ENCODE peak calls at places on chromosomes 6 and 20, in four cellular contexts. A is HepG2, T is K562, H is GM12878. X is an unnamed sample.

GRCh38 chr6:113082691-113083090 is 735.6 kb downstream of the RFPL4B start:
- DNase-seq in A (no peak), T (no peak), H (no peak), X (peak; percentile 38)

GRCh38 chr6:74785236-74785635 is 420.6 kb downstream of the COL12A1 start:
- DNase-seq in A (no peak), T (no peak), H (no peak), X (no peak)

GRCh38 chr20:43844778-43845614 is 69.7 kb upstream of the TOX2 start:
- DNase-seq in A (no peak), T (no peak), H (no peak), X (no peak)

GRCh38 chr20:59122377-59122932 is 41.2 kb upstream of the ZNF831 start:
- DNase-seq in A (no peak), T (no peak), H (no peak), X (no peak)

GRCh38 chr6:34015576-34015975 is 130.3 kb downstream of the GRM4 start:
- DNase-seq in A (no peak), T (no peak), H (no peak), X (no peak)

GRCh38 chr6:16334671-16335070 is 96.3 kb downstream of the GMPR start:
- DNase-seq in A (no peak), T (no peak), H (no peak), X (no peak)

GRCh38 chr20:57179265-57179664 is 87.2 kb downstream of the BMP7 start:
- DNase-seq in A (no peak), T (no peak), H (no peak), X (no peak)

GRCh38 chr20:25282796-25283195 is 34.9 kb downstream of the PYGB start:
- DNase-seq in A (no peak), T (no peak), H (no peak), X (no peak)

GRCh38 chr20:49989234-49990065 is 6.7 kb downstream of the SNAI1 start:
- DNase-seq in A (no peak), T (peak; percentile 28), H (no peak), X (no peak)

GRCh38 chr20:57032847-57033246 is 233.6 kb downstream of the BMP7 start:
- DNase-seq in A (no peak), T (no peak), H (no peak), X (no peak)

GRCh38 chr6:22149501-22150490 is 147.0 kb downstream of the PRL start:
- DNase-seq in A (no peak), T (no peak), H (no peak), X (peak; percentile 12)

GRCh38 chr20:44170796-44171410 is 16.1 kb downstream of the JPH2 start:
- DNase-seq in A (no peak), T (no peak), H (no peak), X (no peak)

GRCh38 chr6:125273965-125274364 is 27.8 kb downstream of the HDDC2 start:
- DNase-seq in A (no peak), T (no peak), H (no peak), X (no peak)

GRCh38 chr6:84897874-84898635 is 133.7 kb upstream of the TBX18 start:
- DNase-seq in A (no peak), T (no peak), H (no peak), X (no peak)

GRCh38 chr6:26204332-26205160 is 117.3 kb downstream of the HFE start:
- DNase-seq in A (peak; percentile 98), T (peak; percentile 89), H (peak; percentile 97), X (peak; percentile 86)

GRCh38 chr6:144534123-144534676 is 249.1 kb downstream of the UTRN start:
- DNase-seq in A (no peak), T (no peak), H (no peak), X (no peak)

GRCh38 chr20:9051508-9051907 is 17.4 kb upstream of the PLCB4 start:
- DNase-seq in A (peak; percentile 43), T (peak; percentile 6), H (no peak), X (no peak)

GRCh38 chr6:47729457-47729856 is 31.1 kb downstream of the ADGRF4 start:
- DNase-seq in A (no peak), T (no peak), H (no peak), X (no peak)

GRCh38 chr6:82842721-82843120 is 222.9 kb downstream of the UBE3D start:
- DNase-seq in A (no peak), T (no peak), H (no peak), X (no peak)

GRCh38 chr6:77177470-77177869 is 285.8 kb downstream of the HTR1B start:
- DNase-seq in A (no peak), T (no peak), H (no peak), X (no peak)

DNA sequence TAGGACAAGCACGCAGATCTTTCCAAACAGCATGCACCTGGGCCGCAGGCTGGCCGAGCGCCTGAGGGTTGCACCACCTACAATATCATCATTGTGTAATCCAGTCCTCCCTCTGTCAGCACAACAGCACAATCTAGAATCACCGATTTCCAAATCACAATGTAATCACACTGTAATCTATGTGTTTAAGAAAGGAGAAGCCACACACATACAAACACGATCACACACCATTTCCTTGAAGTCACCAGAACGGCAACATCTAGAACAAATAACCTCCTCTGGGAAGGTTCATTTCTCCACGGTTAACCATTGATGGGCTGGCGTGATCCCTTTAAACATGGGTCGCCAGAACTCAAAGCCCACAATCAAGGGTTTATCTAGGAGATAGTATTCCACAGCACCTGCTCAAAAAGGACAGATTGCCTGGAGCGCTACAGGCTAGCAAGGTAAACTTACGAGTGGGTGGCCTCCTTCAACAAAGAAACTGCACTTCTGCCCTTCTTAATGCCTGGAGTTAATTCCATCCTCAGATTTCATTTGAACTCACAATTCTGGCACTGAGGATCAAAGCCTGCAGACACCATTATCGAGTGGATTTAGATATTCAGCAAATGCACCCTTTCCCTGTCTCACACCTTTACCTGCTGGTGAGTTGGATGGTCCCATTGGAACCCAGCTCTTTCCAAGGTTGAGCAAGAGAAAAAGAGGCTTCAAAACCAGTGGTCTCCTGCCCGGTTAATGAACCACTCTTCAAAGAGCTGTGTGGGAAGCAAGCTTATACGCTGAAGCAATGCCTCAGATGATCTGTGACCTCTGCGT is 83.8 kb upstream of the FOXQ1 start:
- DNase-seq in A (peak; percentile 99), T (no peak), H (no peak), X (no peak)
- TF ChIP-seq TARDBP in A (peak; percentile 76), T (no peak), H (no peak), X (no peak)

GRCh38 chr6:134223761-134224445 is 94.0 kb downstream of the SGK1 start:
- DNase-seq in A (no peak), T (no peak), H (no peak), X (no peak)
- TF ChIP-seq SP1 in A (no peak), T (no peak), H (no peak), X (no peak)

GRCh38 chr6:105688573-105688972 is 285.7 kb upstream of the PREP start:
- DNase-seq in A (no peak), T (no peak), H (no peak), X (no peak)
- TF ChIP-seq TARDBP in A (no peak), T (no peak), H (no peak), X (no peak)

GRCh38 chr6:160293844-160294243 is 35.2 kb upstream of the SLC22A2 start:
- DNase-seq in A (no peak), T (no peak), H (no peak), X (no peak)
- TF ChIP-seq SP1 in A (no peak), T (no peak), H (no peak), X (no peak)

DNA sequence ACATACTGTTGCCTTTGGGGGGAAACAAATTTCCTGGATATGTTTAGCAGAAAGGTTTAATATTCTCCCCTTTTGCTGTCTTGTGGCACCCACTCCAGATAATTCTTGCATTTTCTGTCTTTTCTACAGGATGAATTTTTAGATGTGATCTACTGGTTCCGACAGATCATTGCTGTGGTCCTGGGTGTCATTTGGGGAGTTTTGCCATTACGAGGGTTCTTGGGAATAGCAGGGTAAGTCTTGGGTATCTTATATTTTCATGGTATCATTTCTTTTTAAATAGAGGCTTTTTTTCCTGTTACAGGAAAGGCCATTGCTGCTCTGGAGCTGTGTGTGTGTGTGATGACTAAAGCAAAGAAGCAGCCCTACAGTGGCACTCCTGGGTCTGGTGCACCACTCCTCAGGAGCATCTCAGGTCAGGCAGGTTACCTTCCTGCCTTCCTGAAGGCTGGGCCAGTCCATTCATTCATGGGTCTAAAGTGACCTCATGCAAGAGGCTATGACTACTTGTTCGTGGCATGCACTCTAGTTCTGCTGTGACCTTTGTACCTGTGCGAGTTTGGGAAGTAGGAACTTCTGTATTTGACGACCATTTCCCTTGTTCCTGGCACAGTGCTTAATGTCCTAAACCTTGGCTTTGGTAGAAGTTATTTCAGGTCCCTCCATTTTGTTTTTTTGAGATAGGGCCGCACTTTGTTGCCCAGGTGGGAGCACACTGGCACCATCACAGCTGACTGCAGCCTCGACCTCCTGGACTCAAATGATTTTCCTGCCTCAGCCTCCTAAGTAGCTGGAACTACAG is 2.2 kb downstream of the RAB5IF start:
- DNase-seq in A (peak; percentile 99), T (no peak), H (no peak), X (no peak)
- TF ChIP-seq TARDBP in A (peak; percentile 47), T (no peak), H (no peak), X (no peak)

GRCh38 chr6:106256201-106256968 is 69.2 kb downstream of the ATG5 start:
- DNase-seq in A (no peak), T (no peak), H (no peak), X (no peak)
- TF ChIP-seq SP1 in A (no peak), T (no peak), H (no peak), X (no peak)

GRCh38 chr6:39451831-39452230 is 129.3 kb upstream of the KCNK16 start:
- DNase-seq in A (no peak), T (peak; percentile 42), H (no peak), X (no peak)
- TF ChIP-seq TARDBP in A (no peak), T (no peak), H (no peak), X (no peak)

GRCh38 chr6:111583986-111584385 is 21.7 kb downstream of the TRAF3IP2 start:
- DNase-seq in A (no peak), T (no peak), H (no peak), X (no peak)

GRCh38 chr6:111580401-111580800 is 25.3 kb downstream of the TRAF3IP2 start:
- DNase-seq in A (no peak), T (no peak), H (no peak), X (no peak)

GRCh38 chr6:111583221-111583620 is 22.5 kb downstream of the TRAF3IP2 start:
- DNase-seq in A (no peak), T (no peak), H (no peak), X (no peak)

GRCh38 chr6:111580826-111581505 is 24.7 kb downstream of the TRAF3IP2 start:
- DNase-seq in A (no peak), T (no peak), H (no peak), X (no peak)

GRCh38 chr6:111581957-111582356 is 23.7 kb downstream of the TRAF3IP2 start:
- DNase-seq in A (no peak), T (no peak), H (no peak), X (no peak)
- TF ChIP-seq SP1 in A (no peak), T (no peak), H (no peak), X (no peak)

DNA sequence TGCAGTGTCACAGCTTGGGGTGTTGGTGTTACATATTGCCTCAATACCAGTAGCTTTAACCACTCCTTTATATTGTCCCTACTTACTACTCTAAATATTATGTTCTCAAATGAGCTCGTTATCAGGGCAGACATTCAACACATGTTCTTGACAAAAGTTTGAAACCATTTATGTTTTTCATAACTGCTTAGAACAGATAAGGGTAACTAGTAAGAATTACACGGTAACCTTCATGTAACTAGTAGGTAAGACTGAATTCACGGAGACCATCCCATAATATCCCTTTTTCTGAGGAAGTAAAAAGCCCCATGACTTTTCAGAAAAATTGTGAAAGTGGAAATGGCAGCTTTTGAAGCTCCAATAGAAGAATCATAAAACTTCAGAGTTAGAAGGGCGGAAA is 59.6 kb upstream of the CENPW start:
- DNase-seq in A (no peak), T (no peak), H (no peak), X (no peak)
- TF ChIP-seq TARDBP in A (no peak), T (no peak), H (no peak), X (no peak)

GRCh38 chr6:169370054-169370453 is 116.4 kb upstream of the THBS2 start:
- DNase-seq in A (no peak), T (no peak), H (no peak), X (no peak)
- TF ChIP-seq SP1 in A (no peak), T (no peak), H (no peak), X (no peak)

X was measured in HEK293T.